ENCODE peak calls at places on chromosomes 7 and 10, in nine cellular contexts. N is dorsolateral prefrontal cortex, P is astrocyte of the spinal cord, T is epithelial cell of esophagus, Q is pancreas, O is transverse colon, A is right atrium auricular region, F is OCI-LY7, L is cardiac fibroblast. R is an unnamed sample.

GRCh38 chr7:47683485-47683898 is 101.6 kb upstream of the TNS3 start:
- DNase-seq in N (no peak), P (no peak), T (peak; percentile 24), Q (no peak), O (no peak), A (no peak), F (no peak), L (no peak), R (no peak)

GRCh38 chr10:43078986-43079273 is 2.1 kb downstream of the RET start:
- DNase-seq in N (no peak), P (no peak), T (peak; percentile 41), Q (no peak), O (peak; percentile 13), A (no peak), F (peak; percentile 32), L (peak; percentile 33), R (peak; percentile 43)

GRCh38 chr10:130858626-130859025 is 452.9 kb downstream of the TCERG1L start:
- DNase-seq in N (no peak), P (no peak), T (no peak), Q (no peak), O (no peak), A (no peak), F (no peak), L (no peak), R (no peak)

GRCh38 chr10:103192451-103193106 is 493 bp downstream of the NT5C2 start:
- DNase-seq in N (peak; percentile 40), P (peak; percentile 83), T (peak; percentile 70), Q (peak; percentile 76), O (peak; percentile 84), A (peak; percentile 86), F (peak; percentile 91), L (peak; percentile 82), R (peak; percentile 36)

GRCh38 chr7:28570970-28571288 is 158.6 kb downstream of the CREB5 start:
- DNase-seq in N (no peak), P (peak; percentile 11), T (peak; percentile 77), Q (no peak), O (no peak), A (no peak), F (no peak), L (peak; percentile 70), R (peak; percentile 51)

GRCh38 chr7:123714296-123715080 is 34.3 kb downstream of the WASL start:
- DNase-seq in N (no peak), P (peak; percentile 43), T (peak; percentile 47), Q (no peak), O (no peak), A (no peak), F (no peak), L (no peak), R (no peak)

GRCh38 chr10:125928928-125929585 is 32.7 kb downstream of the FANK1 start:
- DNase-seq in N (no peak), P (no peak), T (no peak), Q (no peak), O (no peak), A (no peak), F (no peak), L (no peak), R (no peak)

GRCh38 chr10:88131561-88132139 is 268.2 kb downstream of the PTEN start:
- DNase-seq in N (no peak), P (peak; percentile 35), T (peak; percentile 89), Q (peak; percentile 96), O (no peak), A (no peak), F (no peak), L (no peak), R (peak; percentile 91)

GRCh38 chr7:46633200-46633599 is 712.1 kb upstream of the IGFBP3 start:
- DNase-seq in N (no peak), P (no peak), T (no peak), Q (no peak), O (no peak), A (no peak), F (no peak), L (no peak), R (no peak)

GRCh38 chr7:95690367-95690947 is 81.9 kb upstream of the DYNC1I1 start:
- DNase-seq in N (no peak), P (peak; percentile 70), T (peak; percentile 51), Q (no peak), O (no peak), A (no peak), F (peak; percentile 43), L (peak; percentile 75), R (no peak)

GRCh38 chr7:92835140-92835850 is 1.1 kb downstream of the CDK6 start:
- DNase-seq in N (no peak), P (peak; percentile 77), T (peak; percentile 81), Q (peak; percentile 55), O (peak; percentile 75), A (peak; percentile 61), F (peak; percentile 65), L (peak; percentile 84), R (peak; percentile 40)

GRCh38 chr10:5014936-5015335 is 11.3 kb upstream of the AKR1C2 start:
- DNase-seq in N (no peak), P (no peak), T (peak; percentile 45), Q (peak; percentile 32), O (no peak), A (no peak), F (peak; percentile 1), L (peak; percentile 49), R (no peak)

GRCh38 chr10:119343001-119343601 is 135.7 kb downstream of the GRK5 start:
- DNase-seq in N (no peak), P (no peak), T (no peak), Q (no peak), O (no peak), A (no peak), F (no peak), L (no peak), R (no peak)

GRCh38 chr7:137231167-137231566 is 112.4 kb downstream of the PTN start:
- DNase-seq in N (no peak), P (no peak), T (no peak), Q (no peak), O (no peak), A (no peak), F (no peak), L (no peak), R (no peak)
- TF ChIP-seq CTCF in N (no peak), P (no peak), T (no peak), Q (no peak), O (no peak), A (no peak), F (no peak), L (no peak), R (no peak)

DNA sequence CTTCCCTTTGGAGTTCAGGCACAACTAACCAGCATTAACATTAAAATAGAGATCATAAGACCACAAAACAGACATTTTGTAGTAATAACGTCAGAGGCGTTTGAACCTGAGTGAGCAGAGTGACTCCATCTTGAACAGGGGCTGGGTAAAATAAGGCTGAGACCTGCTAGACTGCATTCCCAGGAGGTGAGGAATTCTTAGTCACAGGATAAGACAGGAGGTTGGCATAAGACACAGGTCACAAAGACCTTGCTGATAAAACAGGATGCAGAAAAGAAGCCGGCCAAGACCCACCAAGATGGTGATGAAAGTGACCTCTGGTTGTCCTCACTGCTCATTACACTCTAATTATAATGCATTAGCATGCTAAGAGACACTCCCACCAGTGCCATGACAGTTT is 493.2 kb upstream of the AUTS2 start:
- DNase-seq in N (no peak), P (no peak), T (peak; percentile 70), Q (no peak), O (no peak), A (no peak), F (no peak), L (no peak), R (peak; percentile 7)
- TF ChIP-seq CTCF in N (no peak), P (no peak), T (no peak), Q (no peak), O (no peak), A (no peak), F (no peak), L (no peak), R (no peak)

GRCh38 chr7:18958627-18959026 is 158.8 kb downstream of the TWIST1 start:
- DNase-seq in N (no peak), P (peak; percentile 75), T (peak; percentile 35), Q (no peak), O (no peak), A (no peak), F (no peak), L (peak; percentile 69), R (no peak)

GRCh38 chr7:18961997-18962396 is 155.4 kb downstream of the TWIST1 start:
- DNase-seq in N (no peak), P (peak; percentile 40), T (no peak), Q (no peak), O (no peak), A (no peak), F (no peak), L (peak; percentile 52), R (no peak)

GRCh38 chr7:18960735-18961134 is 156.7 kb downstream of the TWIST1 start:
- DNase-seq in N (no peak), P (no peak), T (no peak), Q (no peak), O (no peak), A (no peak), F (no peak), L (no peak), R (no peak)
- TF ChIP-seq CTCF in N (no peak), P (no peak), T (no peak), Q (no peak), O (no peak), A (no peak), F (no peak), L (no peak), R (no peak)

DNA sequence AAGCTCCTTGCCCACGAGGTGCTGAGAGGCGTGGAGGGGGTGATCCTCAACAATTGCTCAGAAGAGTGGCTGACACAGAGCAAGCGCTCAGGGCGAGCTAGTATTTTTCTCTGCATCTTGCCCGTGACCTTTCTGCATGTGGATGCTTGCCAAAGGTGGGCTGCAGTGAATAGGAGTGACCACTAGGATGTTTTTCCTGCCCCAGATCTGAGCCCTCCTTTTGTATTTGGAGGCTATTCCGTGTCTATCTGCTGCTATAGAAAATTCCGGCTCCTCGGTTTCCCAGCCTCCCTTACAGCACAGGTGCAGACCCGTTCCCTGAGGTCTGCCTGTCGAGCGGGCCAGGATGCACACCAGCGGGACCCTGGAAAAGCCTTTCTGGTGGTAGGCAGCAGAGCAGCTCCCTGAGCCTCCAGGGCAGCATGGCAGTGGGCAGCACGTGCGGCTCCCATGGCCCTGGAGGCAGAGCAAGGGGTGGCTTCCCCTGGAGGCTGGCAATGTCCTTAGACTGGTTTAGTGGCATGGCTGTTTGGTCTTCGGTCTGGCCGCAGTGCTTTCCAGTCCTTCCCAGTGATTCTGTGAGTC is 145.1 kb upstream of the PCBD1 start:
- DNase-seq in N (no peak), P (no peak), T (no peak), Q (no peak), O (no peak), A (no peak), F (no peak), L (no peak), R (no peak)
- TF ChIP-seq CTCF in N (no peak), P (no peak), T (no peak), Q (no peak), O (no peak), A (no peak), F (no peak), L (peak; percentile 7), R (no peak)

DNA sequence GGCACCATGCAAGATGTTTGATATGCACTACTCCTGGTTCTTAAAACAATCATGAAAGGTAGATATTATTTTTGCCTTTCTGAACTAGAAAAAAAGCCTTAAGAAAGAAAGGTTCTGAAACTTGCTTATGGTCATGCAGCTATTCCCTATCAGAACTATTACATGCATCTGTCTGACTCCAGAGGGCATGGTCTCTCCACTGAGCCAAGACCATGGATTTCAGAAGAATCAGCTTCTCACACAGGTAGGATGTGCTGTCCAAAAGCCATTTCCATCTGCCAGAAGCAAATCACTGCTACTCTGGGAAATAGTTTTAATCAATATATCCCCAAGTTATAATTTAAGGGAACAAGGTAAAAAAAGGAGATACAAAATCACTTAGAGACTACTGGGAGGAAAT is 69.5 kb downstream of the STK17A start:
- DNase-seq in N (no peak), P (no peak), T (no peak), Q (no peak), O (no peak), A (no peak), F (no peak), L (no peak), R (no peak)
- TF ChIP-seq CTCF in N (no peak), P (peak; percentile 9), T (no peak), Q (no peak), O (no peak), A (no peak), F (peak; percentile 28), L (no peak), R (no peak)

R was measured in RWPE1.